ENCODE peak calls at places on chromosomes 11 and 22, in seven cellular contexts. N is prostate gland, I is H9, A is pancreas, K is fibroblast of mammary gland, G is WTC11, R is AG09319. T is an unnamed sample.

GRCh38 chr22:40403651-40404050 is 33.3 kb downstream of the SGSM3 start:
- DNase-seq in G (no peak), A (no peak), R (no peak), K (no peak), I (no peak), N (no peak), T (no peak)

GRCh38 chr11:104572279-104572678 is 326.0 kb downstream of the CASP12 start:
- DNase-seq in I (no peak), R (no peak), K (peak; percentile 25), A (no peak), N (no peak), G (no peak), T (no peak)

GRCh38 chr11:36375348-36376314 is 79.5 kb downstream of the PRR5L start:
- DNase-seq in A (no peak), I (peak; percentile 47), R (no peak), N (no peak), K (no peak), G (peak; percentile 23), T (no peak)

GRCh38 chr11:103659138-103659734 is 377.2 kb upstream of the DDI1 start:
- DNase-seq in N (no peak), A (no peak), K (peak; percentile 38), G (peak; percentile 12), R (no peak), I (peak; percentile 26), T (no peak)

GRCh38 chr11:132008872-132009271 is 638.5 kb downstream of the NTM start:
- DNase-seq in A (no peak), N (no peak), R (no peak), K (no peak), I (no peak), G (peak; percentile 21), T (no peak)

GRCh38 chr11:19350093-19350665 is 109.4 kb upstream of the E2F8 start:
- DNase-seq in N (no peak), I (no peak), K (no peak), A (no peak), G (no peak), R (no peak), T (no peak)

GRCh38 chr11:91804057-91804456 is 420.6 kb upstream of the FAT3 start:
- DNase-seq in I (peak; percentile 64), G (peak; percentile 29), N (no peak), R (no peak), A (no peak), K (no peak), T (no peak)

GRCh38 chr11:113577356-113578163 is 102.4 kb upstream of the DRD2 start:
- DNase-seq in R (no peak), K (no peak), G (no peak), I (peak; percentile 52), A (no peak), N (no peak), T (no peak)

GRCh38 chr11:47325271-47326041 is 27.0 kb downstream of the MYBPC3 start:
- DNase-seq in G (no peak), R (no peak), I (no peak), A (no peak), K (no peak), N (no peak), T (no peak)

GRCh38 chr11:112106070-112106469 is 19.4 kb downstream of the SDHD start:
- DNase-seq in G (no peak), A (no peak), N (no peak), K (no peak), I (no peak), R (no peak), T (no peak)

GRCh38 chr11:115503083-115503885 is 931 bp downstream of the CADM1 start:
- DNase-seq in G (peak; percentile 59), R (no peak), A (peak; percentile 63), I (peak; percentile 63), K (no peak), N (peak; percentile 77), T (peak; percentile 88)

GRCh38 chr11:46381836-46382643 is 571 bp downstream of the MDK start:
- DNase-seq in K (no peak), A (no peak), I (peak; percentile 59), G (peak; percentile 46), R (no peak), N (no peak), T (no peak)

GRCh38 chr11:5548440-5548839 is at the start of gene OR52H1:
- DNase-seq in R (no peak), G (no peak), I (no peak), K (no peak), A (no peak), N (no peak), T (no peak)

GRCh38 chr22:42635531-42635930 is 4.9 kb downstream of the ATP5MGL start:
- DNase-seq in A (no peak), N (no peak), I (no peak), K (peak; percentile 92), R (peak; percentile 81), G (no peak), T (no peak)

GRCh38 chr11:83284501-83285051 is 1.6 kb downstream of the CCDC90B start:
- DNase-seq in K (no peak), I (no peak), N (no peak), G (no peak), A (no peak), R (no peak), T (no peak)

GRCh38 chr11:83285131-83285770 is 916 bp downstream of the CCDC90B start:
- DNase-seq in K (no peak), N (no peak), A (no peak), G (no peak), I (no peak), R (no peak), T (no peak)

GRCh38 chr11:83282084-83282716 is 4.0 kb downstream of the CCDC90B start:
- DNase-seq in A (no peak), N (no peak), K (no peak), G (no peak), R (no peak), I (no peak), T (no peak)

GRCh38 chr11:83287631-83288030 is 1.5 kb upstream of the CCDC90B start:
- DNase-seq in G (no peak), A (no peak), K (no peak), N (no peak), I (no peak), R (no peak), T (no peak)

DNA sequence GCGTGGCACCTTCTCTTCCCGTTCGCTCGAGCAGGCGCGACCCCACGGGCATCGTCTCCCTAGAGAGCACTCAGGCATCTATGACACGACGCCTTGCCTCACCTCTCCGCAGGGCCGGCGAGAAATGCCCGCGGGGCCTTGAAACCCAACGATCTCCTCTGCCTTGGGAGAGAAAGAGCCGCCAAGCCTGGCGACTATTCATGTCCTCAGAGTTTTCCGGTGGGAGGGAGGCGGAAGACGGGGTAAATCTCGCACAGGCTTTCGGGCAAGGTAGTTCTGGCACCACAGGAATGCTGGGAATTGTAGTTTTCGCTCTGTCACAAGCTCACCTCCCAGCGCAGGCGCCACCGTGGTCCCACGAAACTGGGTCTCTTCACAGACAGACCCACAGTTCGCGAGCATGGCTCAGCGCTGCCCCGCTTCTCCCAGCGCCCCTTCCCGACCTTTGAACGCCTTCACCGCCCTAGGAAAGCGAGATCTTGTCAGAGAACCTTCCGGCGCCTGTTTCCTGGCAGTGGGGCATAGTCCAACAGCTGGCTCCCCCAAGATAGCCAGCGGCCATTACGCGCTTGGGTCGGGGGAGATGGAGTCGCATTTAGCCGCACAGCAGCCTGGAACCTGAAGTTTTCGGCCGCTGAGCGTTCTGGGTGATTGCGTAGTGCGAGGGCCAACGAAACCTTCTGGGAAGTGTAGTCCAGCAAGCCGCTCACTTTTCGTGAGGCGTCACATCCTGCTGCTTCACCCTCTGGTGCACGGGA is at the start of gene CCDC90B:
- DNase-seq in A (peak; percentile 93), N (peak; percentile 98), I (peak; percentile 98), R (peak; percentile 93), G (peak; percentile 94), K (peak; percentile 98), T (peak; percentile 96)
- TF ChIP-seq CTCF in A (no peak), N (no peak), I (peak; percentile 52), R (no peak), G (no peak), K (peak; percentile 14), T (no peak)

GRCh38 chr11:34792143-34792542 is 124.0 kb downstream of the APIP start:
- DNase-seq in K (no peak), R (no peak), A (no peak), I (peak; percentile 37), G (no peak), N (no peak), T (no peak)
- TF ChIP-seq CTCF in K (no peak), R (no peak), A (no peak), I (peak; percentile 49), G (no peak), N (no peak), T (no peak)

GRCh38 chr11:81007046-81007445 is 1566.2 kb upstream of the TENM4 start:
- DNase-seq in A (no peak), R (no peak), K (peak; percentile 48), N (no peak), G (no peak), I (no peak), T (no peak)
- TF ChIP-seq CTCF in A (no peak), R (peak; percentile 14), K (no peak), N (no peak), G (no peak), I (no peak), T (peak; percentile 72)

GRCh38 chr11:79062814-79063762 is 377.7 kb downstream of the TENM4 start:
- DNase-seq in K (peak; percentile 49), G (peak; percentile 62), R (no peak), A (no peak), I (peak; percentile 65), N (no peak), T (no peak)
- TF ChIP-seq CTCF in K (peak; percentile 53), G (no peak), R (peak; percentile 26), A (peak; percentile 10), I (peak; percentile 69), N (no peak), T (peak; percentile 83)

GRCh38 chr11:105588001-105588400 is 21.9 kb upstream of the GRIA4 start:
- DNase-seq in A (no peak), K (peak; percentile 26), G (no peak), I (no peak), N (no peak), R (no peak), T (no peak)

GRCh38 chr11:105589346-105589745 is 20.5 kb upstream of the GRIA4 start:
- DNase-seq in A (no peak), G (no peak), I (no peak), R (no peak), N (no peak), K (no peak), T (no peak)
- TF ChIP-seq CTCF in A (no peak), G (no peak), I (no peak), R (no peak), N (no peak), K (no peak), T (no peak)